ENCODE peak calls at places on chromosomes 4 and X, in nine cellular contexts. Q, O, N, J, Y, E, C, I and R are unnamed samples.

GRCh38 chr4:71239365-71239764 is 99.5 kb upstream of the SLC4A4 start:
- DNase-seq in C (no peak), Q (no peak), N (no peak), I (no peak), J (no peak), Y (no peak), E (no peak), O (no peak), R (no peak)

GRCh38 chr4:8778301-8778700 is 93.3 kb downstream of the HMX1 start:
- DNase-seq in N (no peak), I (no peak), Y (no peak), J (no peak), O (no peak), E (no peak), C (no peak), Q (no peak), R (no peak)

GRCh38 chr4:37453361-37454262 is 209.1 kb downstream of the NWD2 start:
- DNase-seq in E (peak), O (peak), N (peak), C (peak), Q (peak), Y (peak), J (peak), I (no peak), R (peak)

GRCh38 chrX:151825927-151826471 is 86.7 kb upstream of the MAGEA4 start:
- DNase-seq in I (no peak), N (no peak), E (no peak), Y (no peak), J (no peak), C (no peak), Q (no peak), O (peak), R (no peak)

GRCh38 chrX:48864210-48864609 is 28.8 kb upstream of the PCSK1N start:
- DNase-seq in C (no peak), O (no peak), Q (no peak), Y (no peak), J (no peak), N (no peak), I (no peak), E (no peak), R (no peak)

GRCh38 chr4:151694819-151695730 is 65.7 kb downstream of the GATB start:
- DNase-seq in J (no peak), N (no peak), Y (no peak), E (no peak), Q (no peak), C (no peak), I (no peak), O (no peak), R (no peak)

GRCh38 chrX:68599256-68600152 is 48.0 kb upstream of the STARD8 start:
- DNase-seq in Y (no peak), O (peak), E (no peak), N (no peak), J (no peak), Q (no peak), C (no peak), I (no peak), R (peak)

GRCh38 chr4:993111-994029 is at the start of gene SLC26A1:
- DNase-seq in O (peak), N (peak), Q (no peak), E (peak), I (no peak), C (no peak), J (no peak), Y (peak), R (no peak)

GRCh38 chr4:91963489-91963888 is 340.3 kb upstream of the GRID2 start:
- DNase-seq in O (no peak), N (no peak), J (no peak), Q (no peak), I (no peak), Y (no peak), C (no peak), E (no peak), R (no peak)

GRCh38 chrX:109372716-109373115 is 109.2 kb downstream of the GUCY2F start:
- DNase-seq in O (no peak), Q (no peak), E (no peak), C (no peak), N (no peak), Y (no peak), J (no peak), I (no peak), R (no peak)

DNA sequence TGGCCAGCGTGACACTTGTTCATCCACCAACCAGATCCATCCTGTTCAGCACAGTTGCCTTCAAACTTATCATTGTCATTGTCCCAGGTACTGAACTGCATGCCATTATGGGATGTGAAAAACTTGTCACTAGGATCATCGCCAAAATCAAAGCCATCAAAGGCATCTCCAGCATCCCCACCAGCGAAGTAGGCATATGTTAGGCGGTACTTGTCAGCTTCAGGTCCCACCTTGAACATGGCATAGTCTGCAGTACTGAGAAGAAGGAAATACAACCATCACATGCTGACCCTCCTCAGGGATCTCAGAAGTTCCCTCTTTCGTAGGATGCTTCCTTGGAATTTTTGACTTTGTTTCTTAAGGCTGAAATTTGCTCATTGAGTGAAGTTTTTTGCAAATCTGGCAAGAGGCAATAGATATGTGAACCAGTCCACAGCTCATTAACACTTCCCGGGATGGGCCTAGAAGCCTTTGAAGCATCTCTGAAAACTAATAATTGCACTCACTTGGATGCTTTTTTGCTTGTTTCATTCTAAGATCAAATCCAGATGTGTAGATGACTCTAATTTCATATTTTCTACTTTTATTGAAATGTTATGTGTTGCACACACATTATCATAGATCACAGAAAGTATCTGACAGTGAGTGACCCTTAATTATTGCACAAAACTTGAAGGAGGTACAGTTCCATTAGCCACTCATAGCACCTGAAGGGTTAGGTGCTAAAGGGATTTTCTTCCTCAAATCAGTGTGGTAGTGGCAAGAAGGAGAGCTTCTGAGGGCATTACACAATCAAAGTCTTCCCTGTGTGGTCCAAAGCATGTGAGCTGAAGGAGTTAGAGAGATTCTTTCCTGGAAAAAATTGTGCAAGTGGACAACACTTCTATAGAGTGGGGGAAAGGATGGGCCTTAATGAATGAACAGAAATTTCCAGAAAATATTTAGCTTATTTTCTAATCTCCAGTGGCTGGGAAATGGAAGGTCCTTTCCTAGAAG is 5.4 kb downstream of the FGG start:
- DNase-seq in O (no peak), I (no peak), Q (no peak), C (no peak), Y (no peak), J (no peak), N (no peak), E (no peak), R (no peak)
- TF ChIP-seq POLR2A in O (no peak), I (no peak), Q (no peak), C (no peak), Y (no peak), J (no peak), N (no peak), E (no peak), R (no peak)

GRCh38 chr4:142360657-142361056 is 485.4 kb downstream of the INPP4B start:
- DNase-seq in E (no peak), Q (no peak), J (no peak), I (no peak), N (no peak), O (no peak), Y (no peak), C (no peak), R (no peak)

GRCh38 chr4:142361981-142362380 is 484.1 kb downstream of the INPP4B start:
- DNase-seq in I (no peak), Y (no peak), N (no peak), Q (no peak), C (no peak), O (no peak), E (no peak), J (no peak), R (no peak)

GRCh38 chr4:142366821-142367220 is 479.3 kb downstream of the INPP4B start:
- DNase-seq in O (no peak), E (no peak), C (no peak), N (no peak), Q (no peak), I (no peak), J (no peak), Y (no peak), R (no peak)

GRCh38 chr4:142365386-142365785 is 480.7 kb downstream of the INPP4B start:
- DNase-seq in J (no peak), E (no peak), O (no peak), Q (no peak), N (no peak), Y (no peak), I (no peak), C (no peak), R (no peak)

DNA sequence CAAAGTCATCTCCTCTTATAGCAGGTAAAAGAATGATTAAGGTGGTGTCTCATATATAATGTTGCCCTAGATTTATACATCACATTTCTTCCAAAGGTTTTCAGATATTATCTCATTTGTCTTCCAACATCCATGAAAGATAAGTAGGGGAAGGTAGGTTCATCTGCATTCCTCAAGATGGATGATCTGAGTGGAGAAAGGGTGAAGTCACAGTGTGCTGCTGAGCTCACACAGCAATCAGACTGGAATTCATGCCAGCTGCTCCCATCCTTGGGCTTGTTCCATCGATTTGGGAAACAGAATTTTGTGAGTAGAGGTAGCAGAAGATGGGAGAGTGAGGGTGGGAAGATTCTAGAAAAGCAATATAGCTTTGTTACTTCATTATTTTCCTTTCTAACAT is 482.4 kb downstream of the INPP4B start:
- DNase-seq in Y (no peak), O (no peak), Q (no peak), E (no peak), I (no peak), C (no peak), N (no peak), J (no peak), R (no peak)
- TF ChIP-seq POLR2A in Y (no peak), O (no peak), Q (no peak), E (no peak), I (no peak), C (no peak), N (no peak), J (no peak), R (no peak)

GRCh38 chrX:52341493-52341892 is 27.3 kb upstream of the XAGE2 start:
- DNase-seq in Y (no peak), E (no peak), O (no peak), Q (no peak), N (no peak), J (no peak), I (no peak), C (no peak), R (no peak)

GRCh38 chrX:52337410-52337809 is 31.4 kb upstream of the XAGE2 start:
- DNase-seq in I (no peak), C (no peak), Y (no peak), Q (no peak), J (no peak), E (no peak), N (no peak), O (no peak), R (no peak)
- TF ChIP-seq POLR2A in I (no peak), C (no peak), Y (no peak), Q (no peak), J (no peak), E (no peak), N (no peak), O (no peak), R (no peak)

GRCh38 chr4:41360911-41361830 is 104.4 kb downstream of the UCHL1 start:
- DNase-seq in I (peak), J (no peak), C (peak), Y (peak), N (peak), E (peak), O (peak), Q (no peak), R (no peak)
- TF ChIP-seq POLR2A in I (no peak), J (no peak), C (no peak), Y (no peak), N (no peak), E (peak), O (no peak), Q (no peak), R (no peak)